ENCODE peak calls at places on chromosome 6, in four cellular contexts. One of them, this sample, is unnamed.

GRCh38 chr6:20931093-20931492 is 396.8 kb downstream of the CDKAL1 start:
- DNase-seq in sigmoid colon: no peak
- DNase-seq in suprapubic skin: no peak
- DNase-seq in HCT116: no peak
- DNase-seq in this sample: no peak

GRCh38 chr6:159529820-159530405 is 163.1 kb downstream of the SOD2 start:
- DNase-seq in sigmoid colon: no peak
- DNase-seq in suprapubic skin: no peak
- DNase-seq in HCT116: no peak
- DNase-seq in this sample: no peak

GRCh38 chr6:105567140-105567539 is 164.3 kb upstream of the PREP start:
- DNase-seq in sigmoid colon: no peak
- DNase-seq in suprapubic skin: no peak
- DNase-seq in HCT116: no peak
- DNase-seq in this sample: no peak

GRCh38 chr6:6469074-6469473 is 119.4 kb upstream of the LY86 start:
- DNase-seq in sigmoid colon: no peak
- DNase-seq in suprapubic skin: no peak
- DNase-seq in HCT116: no peak
- DNase-seq in this sample: no peak

GRCh38 chr6:119620846-119621570 is 271.4 kb upstream of the MAN1A1 start:
- DNase-seq in sigmoid colon: no peak
- DNase-seq in suprapubic skin: no peak
- DNase-seq in HCT116: peak
- DNase-seq in this sample: no peak

GRCh38 chr6:18216411-18216810 is 47.9 kb downstream of the DEK start:
- DNase-seq in sigmoid colon: no peak
- DNase-seq in suprapubic skin: no peak
- DNase-seq in HCT116: no peak
- DNase-seq in this sample: no peak

GRCh38 chr6:143093290-143093689 is 32.6 kb downstream of the AIG1 start:
- DNase-seq in sigmoid colon: no peak
- DNase-seq in suprapubic skin: no peak
- DNase-seq in HCT116: no peak
- DNase-seq in this sample: no peak

GRCh38 chr6:124961784-124962611 is at the start of gene RNF217:
- DNase-seq in sigmoid colon: peak
- DNase-seq in suprapubic skin: peak
- DNase-seq in HCT116: no peak
- DNase-seq in this sample: no peak

GRCh38 chr6:130896249-130896648 is 69.0 kb downstream of the SMLR1 start:
- DNase-seq in sigmoid colon: no peak
- DNase-seq in suprapubic skin: no peak
- DNase-seq in HCT116: no peak
- DNase-seq in this sample: no peak

GRCh38 chr6:139133272-139133671 is 1.6 kb upstream of the HECA start:
- DNase-seq in sigmoid colon: no peak
- DNase-seq in suprapubic skin: no peak
- DNase-seq in HCT116: no peak
- DNase-seq in this sample: no peak

DNA sequence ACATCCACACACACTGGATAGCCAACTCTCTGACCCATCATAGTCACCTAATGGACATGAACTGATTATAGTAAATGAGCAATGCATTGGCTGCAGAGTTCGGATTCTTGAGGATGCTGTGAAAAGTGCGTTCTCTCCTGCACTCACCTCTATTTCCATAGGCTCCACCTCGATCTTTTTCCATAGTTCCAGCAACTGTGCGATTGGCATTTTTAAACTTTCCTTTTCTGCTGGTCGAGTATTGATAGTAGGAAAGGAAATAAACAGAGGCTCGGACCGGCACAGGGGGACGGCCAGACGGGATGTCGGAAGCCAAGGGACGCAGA is 94.4 kb downstream of the RNASET2 start:
- DNase-seq in sigmoid colon: no peak
- DNase-seq in suprapubic skin: no peak
- DNase-seq in HCT116: no peak
- DNase-seq in this sample: no peak
- H3K4me3 ChIP-seq in sigmoid colon: peak
- H3K4me3 ChIP-seq in suprapubic skin: peak
- H3K4me3 ChIP-seq in HCT116: no peak
- H3K4me3 ChIP-seq in this sample: peak

GRCh38 chr6:22157233-22157632 is 139.6 kb downstream of the PRL start:
- DNase-seq in sigmoid colon: no peak
- DNase-seq in suprapubic skin: no peak
- DNase-seq in HCT116: no peak
- DNase-seq in this sample: no peak
- TF ChIP-seq POLR2AphosphoS5 in sigmoid colon: no peak
- TF ChIP-seq POLR2AphosphoS5 in suprapubic skin: no peak
- TF ChIP-seq POLR2AphosphoS5 in HCT116: no peak
- TF ChIP-seq POLR2AphosphoS5 in this sample: no peak

GRCh38 chr6:31308845-31309175 is 36.9 kb upstream of the HLA-C start:
- DNase-seq in sigmoid colon: no peak
- DNase-seq in suprapubic skin: no peak
- DNase-seq in HCT116: no peak
- DNase-seq in this sample: no peak
- H3K4me3 ChIP-seq in sigmoid colon: peak
- H3K4me3 ChIP-seq in suprapubic skin: peak
- H3K4me3 ChIP-seq in HCT116: no peak
- H3K4me3 ChIP-seq in this sample: peak

GRCh38 chr6:7479801-7480266 is 61.6 kb upstream of the DSP start:
- DNase-seq in sigmoid colon: no peak
- DNase-seq in suprapubic skin: no peak
- DNase-seq in HCT116: peak
- DNase-seq in this sample: peak
- TF ChIP-seq POLR2AphosphoS5 in sigmoid colon: no peak
- TF ChIP-seq POLR2AphosphoS5 in suprapubic skin: peak
- TF ChIP-seq POLR2AphosphoS5 in HCT116: no peak
- TF ChIP-seq POLR2AphosphoS5 in this sample: peak

GRCh38 chr6:109373762-109374161 is 8.5 kb downstream of the CD164 start:
- DNase-seq in sigmoid colon: no peak
- DNase-seq in suprapubic skin: no peak
- DNase-seq in HCT116: no peak
- DNase-seq in this sample: no peak

GRCh38 chr6:109370792-109371191 is 11.5 kb downstream of the CD164 start:
- DNase-seq in sigmoid colon: no peak
- DNase-seq in suprapubic skin: no peak
- DNase-seq in HCT116: no peak
- DNase-seq in this sample: no peak

GRCh38 chr6:109374493-109374892 is 7.8 kb downstream of the CD164 start:
- DNase-seq in sigmoid colon: no peak
- DNase-seq in suprapubic skin: no peak
- DNase-seq in HCT116: no peak
- DNase-seq in this sample: no peak

GRCh38 chr6:109372070-109372585 is 10.1 kb downstream of the CD164 start:
- DNase-seq in sigmoid colon: no peak
- DNase-seq in suprapubic skin: no peak
- DNase-seq in HCT116: no peak
- DNase-seq in this sample: no peak

GRCh38 chr6:109373333-109373732 is 8.9 kb downstream of the CD164 start:
- DNase-seq in sigmoid colon: no peak
- DNase-seq in suprapubic skin: no peak
- DNase-seq in HCT116: no peak
- DNase-seq in this sample: no peak
- H3K4me3 ChIP-seq in sigmoid colon: no peak
- H3K4me3 ChIP-seq in suprapubic skin: no peak
- H3K4me3 ChIP-seq in HCT116: no peak
- H3K4me3 ChIP-seq in this sample: no peak

DNA sequence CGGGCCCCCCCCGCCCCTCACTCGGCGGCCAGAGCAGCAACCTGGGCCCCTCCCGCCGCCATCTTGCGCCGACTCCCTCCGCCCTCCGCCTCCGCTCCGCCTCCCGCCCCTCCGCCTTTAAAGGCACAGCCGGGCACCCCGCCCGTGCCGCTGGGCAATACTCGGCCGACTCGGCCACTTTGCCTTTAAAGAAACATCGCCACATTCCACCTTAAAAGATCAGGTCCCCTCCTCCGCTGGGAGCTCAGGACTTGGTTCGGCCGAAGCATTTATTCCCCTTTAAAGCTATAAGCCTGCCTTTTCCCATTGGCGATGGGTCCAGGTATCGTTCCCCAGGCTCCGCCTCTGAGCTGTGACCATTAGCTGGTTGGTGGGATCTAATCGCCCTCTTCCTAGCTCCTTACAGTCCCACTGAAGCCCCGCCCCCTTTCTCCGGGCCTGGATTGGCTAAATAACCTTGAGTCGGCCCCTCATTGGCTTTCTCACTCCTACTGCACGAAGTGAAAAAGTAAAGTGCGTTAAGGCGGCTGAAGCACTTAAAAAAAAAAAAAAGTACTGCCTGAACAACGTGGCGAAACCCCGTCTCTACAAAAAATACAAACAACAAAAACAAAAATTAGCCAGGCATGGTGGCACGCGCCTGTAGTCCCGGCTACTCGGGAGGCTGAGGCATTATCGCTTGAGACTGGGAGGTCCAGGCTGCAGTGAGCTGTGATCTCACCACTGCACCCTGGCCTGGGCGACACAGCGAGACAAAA is at the start of gene ZBTB22:
- DNase-seq in sigmoid colon: peak
- DNase-seq in suprapubic skin: peak
- DNase-seq in HCT116: peak
- DNase-seq in this sample: peak
- TF ChIP-seq POLR2AphosphoS5 in sigmoid colon: peak
- TF ChIP-seq POLR2AphosphoS5 in suprapubic skin: no peak
- TF ChIP-seq POLR2AphosphoS5 in HCT116: peak
- TF ChIP-seq POLR2AphosphoS5 in this sample: peak

GRCh38 chr6:31180500-31180899 is 10.0 kb upstream of the POU5F1 start:
- DNase-seq in sigmoid colon: peak
- DNase-seq in suprapubic skin: peak
- DNase-seq in HCT116: no peak
- DNase-seq in this sample: no peak
- H3K4me3 ChIP-seq in sigmoid colon: peak
- H3K4me3 ChIP-seq in suprapubic skin: peak
- H3K4me3 ChIP-seq in HCT116: no peak
- H3K4me3 ChIP-seq in this sample: no peak

GRCh38 chr6:137870286-137870685 is 3.2 kb downstream of the TNFAIP3 start:
- DNase-seq in sigmoid colon: no peak
- DNase-seq in suprapubic skin: no peak
- DNase-seq in HCT116: no peak
- DNase-seq in this sample: no peak

GRCh38 chr6:137868721-137869631 is 1.9 kb downstream of the TNFAIP3 start:
- DNase-seq in sigmoid colon: no peak
- DNase-seq in suprapubic skin: no peak
- DNase-seq in HCT116: no peak
- DNase-seq in this sample: no peak

GRCh38 chr6:137871299-137871698 is 4.2 kb downstream of the TNFAIP3 start:
- DNase-seq in sigmoid colon: no peak
- DNase-seq in suprapubic skin: no peak
- DNase-seq in HCT116: no peak
- DNase-seq in this sample: no peak

GRCh38 chr6:137870744-137871247 is 3.7 kb downstream of the TNFAIP3 start:
- DNase-seq in sigmoid colon: no peak
- DNase-seq in suprapubic skin: no peak
- DNase-seq in HCT116: no peak
- DNase-seq in this sample: no peak

GRCh38 chr6:137869781-137870180 is 2.7 kb downstream of the TNFAIP3 start:
- DNase-seq in sigmoid colon: no peak
- DNase-seq in suprapubic skin: no peak
- DNase-seq in HCT116: no peak
- DNase-seq in this sample: no peak
- TF ChIP-seq POLR2AphosphoS5 in sigmoid colon: no peak
- TF ChIP-seq POLR2AphosphoS5 in suprapubic skin: no peak
- TF ChIP-seq POLR2AphosphoS5 in HCT116: no peak
- TF ChIP-seq POLR2AphosphoS5 in this sample: no peak

DNA sequence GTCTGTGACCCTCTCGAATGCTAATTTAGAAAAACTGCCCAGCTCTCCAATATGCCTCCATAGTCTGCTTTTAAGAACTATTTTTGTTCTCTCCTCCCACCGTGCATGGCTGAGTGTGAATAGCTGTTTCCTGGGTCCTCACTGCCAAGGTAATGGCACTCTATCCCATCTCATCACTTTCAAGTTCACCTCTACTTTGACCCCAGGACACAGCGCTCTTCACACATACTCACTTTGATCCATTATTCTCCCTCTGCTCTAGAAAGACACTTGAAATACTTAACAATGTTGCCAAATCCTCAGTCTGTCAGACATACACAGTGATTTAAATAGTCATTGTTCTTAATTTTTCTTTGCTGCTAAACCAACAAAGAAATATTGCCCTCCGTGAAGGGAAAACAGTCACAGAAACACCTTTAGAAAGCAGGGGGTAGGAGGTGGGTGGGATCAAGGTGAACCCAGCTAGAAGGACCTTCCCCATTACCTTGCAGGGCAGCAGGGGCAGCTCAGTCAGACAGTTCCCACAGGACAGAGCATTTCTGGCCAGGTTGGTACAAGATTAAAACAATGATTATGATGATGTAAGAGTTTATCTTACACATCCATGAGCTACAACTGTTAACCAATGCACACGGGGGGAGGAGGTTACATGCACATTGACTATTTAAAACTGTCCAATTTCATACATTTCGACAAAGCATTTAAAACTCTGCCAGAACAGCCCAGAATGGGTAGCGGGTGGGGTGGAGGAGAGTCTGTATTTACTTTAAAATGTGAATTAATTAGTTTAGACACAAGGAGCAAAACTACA is 2.4 kb downstream of the SLC22A23 start:
- DNase-seq in sigmoid colon: no peak
- DNase-seq in suprapubic skin: no peak
- DNase-seq in HCT116: no peak
- DNase-seq in this sample: no peak
- H3K4me3 ChIP-seq in sigmoid colon: peak
- H3K4me3 ChIP-seq in suprapubic skin: peak
- H3K4me3 ChIP-seq in HCT116: no peak
- H3K4me3 ChIP-seq in this sample: peak

GRCh38 chr6:155527443-155527842 is 71.8 kb upstream of the NOX3 start:
- DNase-seq in sigmoid colon: no peak
- DNase-seq in suprapubic skin: no peak
- DNase-seq in HCT116: no peak
- DNase-seq in this sample: no peak

GRCh38 chr6:155524249-155524651 is 68.6 kb upstream of the NOX3 start:
- DNase-seq in sigmoid colon: no peak
- DNase-seq in suprapubic skin: no peak
- DNase-seq in HCT116: no peak
- DNase-seq in this sample: no peak

GRCh38 chr6:155530219-155530834 is 74.7 kb upstream of the NOX3 start:
- DNase-seq in sigmoid colon: no peak
- DNase-seq in suprapubic skin: no peak
- DNase-seq in HCT116: peak
- DNase-seq in this sample: no peak

GRCh38 chr6:155528335-155528734 is 72.7 kb upstream of the NOX3 start:
- DNase-seq in sigmoid colon: no peak
- DNase-seq in suprapubic skin: no peak
- DNase-seq in HCT116: no peak
- DNase-seq in this sample: no peak

GRCh38 chr6:155528982-155529453 is 73.4 kb upstream of the NOX3 start:
- DNase-seq in sigmoid colon: no peak
- DNase-seq in suprapubic skin: no peak
- DNase-seq in HCT116: no peak
- DNase-seq in this sample: no peak
- TF ChIP-seq POLR2AphosphoS5 in sigmoid colon: peak
- TF ChIP-seq POLR2AphosphoS5 in suprapubic skin: no peak
- TF ChIP-seq POLR2AphosphoS5 in HCT116: no peak
- TF ChIP-seq POLR2AphosphoS5 in this sample: no peak